ENCODE peak calls at places on chromosome 2, in four cellular contexts. Q is HCT116, T is ascending aorta, H is pancreas. E is an unnamed sample. For H3K36me3, the result is how much of the 10 kb centered on the place peaks cover.

GRCh38 chr2:200310545-200310971 is 4.1 kb downstream of the SPATS2L start:
- DNase-seq in T (no peak), Q (no peak), H (no peak), E (no peak)

GRCh38 chr2:179842498-179843153 is 18.8 kb downstream of the ZNF385B start:
- DNase-seq in T (no peak), Q (no peak), H (no peak), E (no peak)

GRCh38 chr2:86158286-86158685 is 37.0 kb downstream of the IMMT start:
- DNase-seq in H (no peak), Q (no peak), T (no peak), E (no peak)

GRCh38 chr2:176085120-176085788 is 1.5 kb upstream of the EVX2 start:
- DNase-seq in H (no peak), Q (no peak), T (no peak), E (no peak)

GRCh38 chr2:97714084-97714949 is 941 bp downstream of the ZAP70 start:
- DNase-seq in Q (no peak), T (no peak), H (no peak), E (no peak)

GRCh38 chr2:105546623-105546964 is 147.7 kb upstream of the FHL2 start:
- DNase-seq in T (peak), Q (no peak), H (no peak), E (no peak)

GRCh38 chr2:68432696-68433658 is 34.1 kb downstream of the FBXO48 start:
- DNase-seq in T (no peak), H (no peak), Q (no peak), E (no peak)

GRCh38 chr2:235850771-235851551 is 317.2 kb downstream of the GBX2 start:
- DNase-seq in T (no peak), Q (no peak), H (peak), E (no peak)

GRCh38 chr2:45444991-45445390 is 166.1 kb downstream of the SRBD1 start:
- DNase-seq in T (no peak), H (no peak), Q (no peak), E (no peak)

GRCh38 chr2:208250401-208250800 is 4.5 kb downstream of the IDH1 start:
- DNase-seq in Q (no peak), H (no peak), T (no peak), E (no peak)

GRCh38 chr2:143333847-143334246 is 204.6 kb downstream of the ARHGAP15 start:
- DNase-seq in H (no peak), T (no peak), Q (no peak), E (no peak)

GRCh38 chr2:158580760-158581159 is 124.0 kb downstream of the PKP4 start:
- DNase-seq in T (no peak), H (peak), Q (no peak), E (no peak)

GRCh38 chr2:203077458-203077857 is 62.8 kb downstream of the NBEAL1 start:
- DNase-seq in Q (no peak), H (no peak), T (no peak), E (no peak)

GRCh38 chr2:203080447-203080846 is 65.8 kb downstream of the NBEAL1 start:
- DNase-seq in T (no peak), Q (no peak), H (no peak), E (no peak)

GRCh38 chr2:203083328-203083727 is 68.7 kb downstream of the NBEAL1 start:
- DNase-seq in Q (no peak), T (no peak), H (no peak), E (no peak)
- H3K4me3 ChIP-seq in Q (no peak), T (no peak), H (no peak), E (no peak)

GRCh38 chr2:55301277-55301676 is 32.2 kb upstream of the MTIF2 start:
- DNase-seq in T (no peak), Q (no peak), H (no peak), E (no peak)
- H3K36me3 ChIP-seq in T (under half), Q (under half), H (under half), E (under half)

DNA sequence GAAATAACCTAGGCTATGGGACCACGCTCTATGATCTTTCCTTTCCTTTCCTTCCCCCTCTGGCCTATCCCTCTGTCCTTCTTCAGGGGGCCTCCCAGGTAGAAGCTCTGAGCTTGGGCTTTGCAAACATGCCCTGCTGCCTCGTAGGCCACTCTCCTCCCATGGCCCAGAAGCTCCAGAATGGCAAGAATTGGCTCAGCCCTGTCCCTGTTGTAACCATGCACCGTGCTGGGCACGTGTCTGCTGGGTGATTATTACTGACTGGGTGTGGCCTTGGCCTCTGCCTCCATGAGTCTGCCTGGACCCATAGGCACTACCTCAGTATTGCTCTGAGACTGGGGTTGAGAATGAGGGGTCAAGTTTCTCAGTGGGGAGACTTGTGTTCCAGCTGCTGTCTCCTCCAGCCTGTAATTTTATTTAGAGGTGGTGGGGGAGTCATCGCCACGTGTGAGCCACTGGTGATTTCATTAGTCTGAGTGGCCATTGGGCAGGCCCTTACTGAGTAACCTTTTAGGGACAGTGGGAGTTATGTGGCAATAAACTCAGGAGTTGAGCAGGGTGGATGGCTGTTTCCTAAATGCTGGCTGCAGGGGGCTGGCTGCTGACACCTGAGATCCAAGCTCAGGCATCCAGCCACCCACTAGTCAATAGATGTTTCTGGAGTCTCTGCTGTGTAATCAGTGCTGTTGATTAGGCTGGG is 157.9 kb downstream of the CLIP4 start:
- DNase-seq in H (no peak), Q (no peak), T (peak), E (no peak)
- TF ChIP-seq CTCF in H (no peak), Q (no peak), T (no peak), E (no peak)

GRCh38 chr2:10410001-10410671 is 38.0 kb downstream of the ODC1 start:
- DNase-seq in T (no peak), H (no peak), Q (no peak), E (peak)
- H3K4me3 ChIP-seq in T (no peak), H (no peak), Q (no peak), E (no peak)

GRCh38 chr2:54649633-54650032 is 73.8 kb upstream of the EML6 start:
- DNase-seq in H (no peak), T (no peak), Q (no peak), E (no peak)
- H3K36me3 ChIP-seq in H (half or more), T (half or more), Q (under half), E (half or more)

GRCh38 chr2:240714747-240715725 is 23.4 kb downstream of the AQP12A start:
- DNase-seq in Q (no peak), H (no peak), T (no peak), E (no peak)
- TF ChIP-seq CTCF in Q (no peak), H (no peak), T (no peak), E (no peak)

DNA sequence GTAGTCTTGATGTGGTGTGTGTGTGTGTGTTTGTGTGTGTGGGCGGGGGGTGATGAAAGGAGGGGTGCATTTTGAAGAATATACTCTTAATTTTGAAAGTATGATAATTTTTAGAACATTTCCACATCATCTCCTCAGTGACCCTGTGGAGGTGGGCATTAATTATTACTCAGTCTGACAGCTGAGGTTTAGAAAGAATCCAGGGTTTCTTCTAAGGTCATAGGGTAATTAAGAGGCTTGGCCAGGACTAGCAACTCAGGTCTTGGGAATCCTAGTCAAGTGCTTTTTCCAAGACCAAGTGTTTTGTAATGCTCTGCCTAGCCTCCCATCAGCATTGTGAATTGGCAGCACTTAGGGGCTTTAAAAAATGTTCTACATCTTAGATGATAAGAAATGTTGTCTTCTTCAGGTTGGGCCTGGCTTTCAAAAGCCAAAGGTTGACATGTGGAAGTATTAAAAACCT is 100.6 kb downstream of the SPTBN1 start:
- DNase-seq in T (no peak), Q (no peak), H (no peak), E (no peak)
- H3K4me3 ChIP-seq in T (no peak), Q (no peak), H (no peak), E (no peak)

GRCh38 chr2:135773319-135773718 is 31.7 kb downstream of the UBXN4 start:
- DNase-seq in T (no peak), Q (no peak), H (no peak), E (no peak)

GRCh38 chr2:135775420-135775819 is 33.8 kb downstream of the UBXN4 start:
- DNase-seq in H (no peak), Q (no peak), T (no peak), E (no peak)

GRCh38 chr2:135776367-135776766 is 34.7 kb downstream of the UBXN4 start:
- DNase-seq in Q (no peak), T (no peak), H (no peak), E (no peak)

GRCh38 chr2:135768863-135769262 is 27.2 kb downstream of the UBXN4 start:
- DNase-seq in Q (no peak), T (no peak), H (no peak), E (no peak)

GRCh38 chr2:135773917-135774316 is 32.3 kb downstream of the UBXN4 start:
- DNase-seq in T (no peak), H (no peak), Q (no peak), E (no peak)
- H3K36me3 ChIP-seq in T (half or more), H (under half), Q (half or more), E (under half)

E was measured in GM06990.